ENCODE peak calls at places on chromosomes 3 and 15, in five cellular contexts. M is Ammon's horn, Z is AML-193, P is activated T-cell treated with anti-CD3 and anti-CD28 coated beads for 24 hours, T is hypothalamus. B is an unnamed sample.

GRCh38 chr3:72595376-72595775 is 252.9 kb downstream of the SHQ1 start:
- DNase-seq in M (no peak), Z (no peak), P (no peak), T (no peak), B (no peak)

GRCh38 chr3:160401301-160402095 is 2.0 kb downstream of the SMC4 start:
- DNase-seq in M (no peak), Z (no peak), P (no peak), T (no peak), B (no peak)

GRCh38 chr3:16411450-16411849 is 102.0 kb downstream of the RFTN1 start:
- DNase-seq in M (no peak), Z (no peak), P (no peak), T (no peak), B (no peak)

GRCh38 chr3:191282262-191283215 is 46.7 kb upstream of the CCDC50 start:
- DNase-seq in M (no peak), Z (no peak), P (no peak), T (no peak), B (no peak)

GRCh38 chr3:9884555-9885165 is 4.6 kb upstream of the CIDEC start:
- DNase-seq in M (no peak), Z (no peak), P (no peak), T (no peak), B (no peak)

GRCh38 chr3:188956839-188957489 is 214.8 kb upstream of the TPRG1 start:
- DNase-seq in M (peak), Z (peak), P (no peak), T (no peak), B (no peak)

GRCh38 chr15:63894662-63894949 is 60.9 kb upstream of the HERC1 start:
- DNase-seq in M (no peak), Z (no peak), P (no peak), T (no peak), B (no peak)

GRCh38 chr3:42581400-42581708 is 413 bp downstream of the SEC22C start:
- DNase-seq in M (no peak), Z (no peak), P (no peak), T (no peak), B (no peak)

GRCh38 chr3:159586587-159587202 is 401.9 kb upstream of the IL12A start:
- DNase-seq in M (peak), Z (no peak), P (no peak), T (no peak), B (no peak)

GRCh38 chr3:54905230-54905888 is 22.5 kb downstream of the LRTM1 start:
- DNase-seq in M (no peak), Z (no peak), P (no peak), T (no peak), B (no peak)

GRCh38 chr3:42717311-42717710 is 14.7 kb upstream of the HHATL start:
- DNase-seq in M (no peak), Z (peak), P (no peak), T (no peak), B (no peak)

GRCh38 chr15:88658972-88659931 is 20.4 kb downstream of the ISG20 start:
- DNase-seq in M (no peak), Z (no peak), P (no peak), T (no peak), B (no peak)

GRCh38 chr3:64255941-64256340 is 30.7 kb upstream of the PRICKLE2 start:
- DNase-seq in M (no peak), Z (no peak), P (no peak), T (no peak), B (no peak)